ENCODE peak calls at places on chromosomes 1 and 21, in ten cellular contexts. W is neural crest cell; Y is activated naive CD8-positive, alpha-beta T cell treated with anti-CD3 and anti-CD28 coated beads, Interleukin-2, amount 50 U/mL, for 24 hours; A is astrocyte of the spinal cord; K is cardiac fibroblast; C is NCI-H1694 treated with DMSO at 0.1 percent for 48 hours; R is GM04504; G is C1 segment of cervical spinal cord; J is HEK293T; D is iPS DF 19.7. E is an unnamed sample.

GRCh38 chr1:3515774-3516480 is 61.5 kb downstream of the ARHGEF16 start:
- DNase-seq in C (no peak), R (no peak), K (peak), D (no peak), W (no peak), Y (no peak), G (no peak), J (no peak), A (peak), E (peak)

GRCh38 chr1:76095800-76096199 is 21.3 kb downstream of the ST6GALNAC3 start:
- DNase-seq in R (no peak), C (no peak), K (no peak), J (no peak), W (no peak), G (no peak), A (no peak), D (no peak), Y (no peak), E (no peak)

GRCh38 chr1:218027152-218027551 is 257.9 kb upstream of the RRP15 start:
- DNase-seq in A (no peak), Y (no peak), J (no peak), G (no peak), W (no peak), K (no peak), R (no peak), D (no peak), C (no peak), E (no peak)

GRCh38 chr1:96510911-96511310 is 210.7 kb upstream of the PTBP2 start:
- DNase-seq in K (no peak), R (no peak), D (no peak), C (peak), A (no peak), J (no peak), G (no peak), Y (no peak), W (no peak), E (no peak)

GRCh38 chr1:52426391-52426790 is 22.0 kb downstream of the PRPF38A start:
- DNase-seq in D (no peak), G (no peak), W (no peak), J (no peak), A (peak), R (no peak), Y (no peak), C (no peak), K (no peak), E (no peak)

GRCh38 chr1:151199860-151200581 is 1.7 kb downstream of the PIP5K1A start:
- DNase-seq in D (no peak), C (no peak), Y (peak), W (no peak), G (no peak), K (peak), R (peak), J (no peak), A (peak), E (no peak)

GRCh38 chr1:19033926-19034680 is 77.6 kb upstream of the IFFO2 start:
- DNase-seq in A (peak), G (no peak), C (no peak), K (no peak), D (no peak), Y (no peak), R (peak), J (no peak), W (no peak), E (no peak)

GRCh38 chr1:20474333-20474975 is 11.6 kb downstream of the CAMK2N1 start:
- DNase-seq in Y (no peak), G (no peak), K (peak), C (no peak), R (no peak), J (no peak), W (no peak), D (no peak), A (no peak), E (no peak)

GRCh38 chr1:222182641-222183040 is 365.3 kb downstream of the HHIPL2 start:
- DNase-seq in A (no peak), G (no peak), W (no peak), D (no peak), C (no peak), K (no peak), Y (no peak), J (no peak), R (no peak), E (no peak)

GRCh38 chr1:244792188-244792850 is 43.1 kb upstream of the COX20 start:
- DNase-seq in G (no peak), D (no peak), K (no peak), A (no peak), J (no peak), R (peak), W (no peak), Y (no peak), C (no peak), E (no peak)

GRCh38 chr1:152096931-152097330 is 8.1 kb upstream of the TCHHL1 start:
- DNase-seq in R (no peak), Y (no peak), G (no peak), A (no peak), D (no peak), W (no peak), C (no peak), K (no peak), J (no peak), E (no peak)

GRCh38 chr1:31771891-31772668 is 7.9 kb upstream of the ADGRB2 start:
- DNase-seq in W (no peak), Y (peak), C (no peak), A (no peak), J (no peak), K (no peak), D (no peak), G (no peak), R (no peak), E (no peak)

GRCh38 chr1:175002910-175003517 is 3.3 kb downstream of the CACYBP start:
- DNase-seq in W (no peak), R (no peak), J (no peak), K (peak), D (no peak), C (no peak), G (no peak), A (no peak), Y (no peak), E (no peak)

GRCh38 chr21:45050786-45051489 is 23.4 kb upstream of the ADARB1 start:
- DNase-seq in J (no peak), G (no peak), A (peak), R (no peak), W (no peak), K (peak), Y (no peak), D (no peak), C (no peak), E (no peak)

E was measured in GF-D8.